ENCODE peak calls at places on chromosomes 7 and 10, in five cellular contexts. One of them, this sample, is unnamed.

GRCh38 chr7:37590824-37591223 is 92.7 kb upstream of the GPR141 start:
- DNase-seq in K562: no peak
- DNase-seq in H1: no peak
- DNase-seq in WTC11: no peak
- DNase-seq in HepG2: no peak
- DNase-seq in this sample: no peak

GRCh38 chr10:71582019-71582418 is 137.6 kb downstream of the C10orf105 start:
- DNase-seq in WTC11: no peak
- DNase-seq in HepG2: no peak
- DNase-seq in K562: peak
- DNase-seq in H1: no peak
- DNase-seq in this sample: no peak

GRCh38 chr7:84022686-84023308 is 171.8 kb downstream of the SEMA3A start:
- DNase-seq in WTC11: no peak
- DNase-seq in H1: no peak
- DNase-seq in K562: no peak
- DNase-seq in HepG2: peak
- DNase-seq in this sample: no peak

GRCh38 chr7:137933270-137934017 is 68.4 kb downstream of the CREB3L2 start:
- DNase-seq in HepG2: no peak
- DNase-seq in WTC11: no peak
- DNase-seq in H1: no peak
- DNase-seq in K562: peak
- DNase-seq in this sample: no peak

GRCh38 chr10:13776861-13777301 is 190.1 kb downstream of the PRPF18 start:
- DNase-seq in WTC11: no peak
- DNase-seq in K562: no peak
- DNase-seq in H1: no peak
- DNase-seq in HepG2: no peak
- DNase-seq in this sample: no peak

GRCh38 chr10:48449501-48450232 is 143.2 kb downstream of the MAPK8 start:
- DNase-seq in HepG2: no peak
- DNase-seq in K562: no peak
- DNase-seq in WTC11: no peak
- DNase-seq in H1: peak
- DNase-seq in this sample: no peak

GRCh38 chr7:99955247-99955646 is 20.6 kb downstream of the AZGP1 start:
- DNase-seq in H1: no peak
- DNase-seq in K562: no peak
- DNase-seq in HepG2: no peak
- DNase-seq in WTC11: no peak
- DNase-seq in this sample: no peak

GRCh38 chr10:117555017-117555416 is 12.5 kb downstream of the EMX2 start:
- DNase-seq in K562: no peak
- DNase-seq in H1: no peak
- DNase-seq in WTC11: no peak
- DNase-seq in HepG2: no peak
- DNase-seq in this sample: no peak

GRCh38 chr10:47035447-47036337 is 124.5 kb downstream of the PTPN20 start:
- DNase-seq in K562: no peak
- DNase-seq in WTC11: peak
- DNase-seq in H1: no peak
- DNase-seq in HepG2: no peak
- DNase-seq in this sample: no peak

GRCh38 chr7:47254081-47255006 is 327.6 kb downstream of the TNS3 start:
- DNase-seq in K562: peak
- DNase-seq in WTC11: peak
- DNase-seq in HepG2: peak
- DNase-seq in H1: peak
- DNase-seq in this sample: no peak

GRCh38 chr10:8731415-8732110 is 677.1 kb downstream of the GATA3 start:
- DNase-seq in HepG2: no peak
- DNase-seq in WTC11: no peak
- DNase-seq in H1: no peak
- DNase-seq in K562: no peak
- DNase-seq in this sample: no peak

GRCh38 chr7:31000161-31000693 is 36.5 kb downstream of the GHRHR start:
- DNase-seq in K562: no peak
- DNase-seq in H1: no peak
- DNase-seq in WTC11: no peak
- DNase-seq in HepG2: no peak
- DNase-seq in this sample: no peak

GRCh38 chr7:36391436-36392198 is 2.0 kb downstream of the ANLN start:
- DNase-seq in K562: no peak
- DNase-seq in H1: no peak
- DNase-seq in HepG2: no peak
- DNase-seq in WTC11: no peak
- DNase-seq in this sample: peak

GRCh38 chr10:95354130-95354529 is 63.3 kb upstream of the PDLIM1 start:
- DNase-seq in H1: no peak
- DNase-seq in HepG2: no peak
- DNase-seq in K562: no peak
- DNase-seq in WTC11: no peak
- DNase-seq in this sample: no peak

GRCh38 chr7:22589641-22590141 is 89.7 kb upstream of the STEAP1B start:
- DNase-seq in HepG2: no peak
- DNase-seq in WTC11: no peak
- DNase-seq in H1: peak
- DNase-seq in K562: no peak
- DNase-seq in this sample: no peak

GRCh38 chr7:20560325-20561180 is 54.9 kb upstream of the ABCB5 start:
- DNase-seq in WTC11: peak
- DNase-seq in H1: peak
- DNase-seq in K562: peak
- DNase-seq in HepG2: peak
- DNase-seq in this sample: no peak

GRCh38 chr7:51351661-51352060 is 35.1 kb upstream of the COBL start:
- DNase-seq in K562: no peak
- DNase-seq in WTC11: no peak
- DNase-seq in HepG2: no peak
- DNase-seq in H1: no peak
- DNase-seq in this sample: no peak

GRCh38 chr10:52229271-52229931 is 84.7 kb upstream of the DKK1 start:
- DNase-seq in K562: no peak
- DNase-seq in H1: no peak
- DNase-seq in HepG2: no peak
- DNase-seq in WTC11: no peak
- DNase-seq in this sample: no peak

DNA sequence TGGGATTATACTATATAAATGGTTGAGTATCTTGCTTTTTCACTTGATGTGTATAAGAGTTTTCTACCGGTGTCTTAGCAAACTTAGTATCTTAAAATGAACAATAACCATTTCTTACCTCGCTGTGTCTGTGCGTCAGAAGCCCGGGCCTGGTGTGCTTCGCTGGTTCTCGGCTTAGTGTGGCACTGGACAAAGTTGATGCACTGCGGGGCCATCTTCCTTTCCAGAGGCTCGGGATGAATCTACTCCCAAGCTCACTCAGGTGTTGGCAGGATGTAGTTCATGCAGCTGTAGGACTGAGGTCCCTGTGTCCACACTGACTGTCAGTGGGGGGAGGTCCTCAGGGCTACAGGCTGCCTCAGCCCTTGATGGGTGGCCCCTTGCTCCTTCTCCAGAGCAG is 227.7 kb downstream of the GLRX3 start:
- DNase-seq in H1: no peak
- DNase-seq in K562: no peak
- DNase-seq in WTC11: no peak
- DNase-seq in HepG2: no peak
- DNase-seq in this sample: no peak
- TF ChIP-seq ATF2 in H1: no peak
- TF ChIP-seq ATF2 in K562: no peak
- TF ChIP-seq ATF2 in WTC11: no peak
- TF ChIP-seq ATF2 in HepG2: no peak
- TF ChIP-seq ATF2 in this sample: no peak

GRCh38 chr10:99740933-99741559 is 9.0 kb downstream of the CUTC start:
- DNase-seq in H1: no peak
- DNase-seq in K562: no peak
- DNase-seq in HepG2: no peak
- DNase-seq in WTC11: no peak
- DNase-seq in this sample: no peak
- TF ChIP-seq ATF2 in H1: no peak
- TF ChIP-seq ATF2 in K562: no peak
- TF ChIP-seq ATF2 in HepG2: no peak
- TF ChIP-seq ATF2 in WTC11: no peak
- TF ChIP-seq ATF2 in this sample: no peak

GRCh38 chr7:9324513-9324912 is 891.1 kb downstream of the NXPH1 start:
- DNase-seq in K562: no peak
- DNase-seq in H1: no peak
- DNase-seq in WTC11: no peak
- DNase-seq in HepG2: no peak
- DNase-seq in this sample: no peak

GRCh38 chr7:9328296-9328695 is 894.9 kb downstream of the NXPH1 start:
- DNase-seq in K562: no peak
- DNase-seq in HepG2: no peak
- DNase-seq in H1: no peak
- DNase-seq in WTC11: no peak
- DNase-seq in this sample: no peak
- TF ChIP-seq ATF2 in K562: no peak
- TF ChIP-seq ATF2 in HepG2: no peak
- TF ChIP-seq ATF2 in H1: no peak
- TF ChIP-seq ATF2 in WTC11: no peak
- TF ChIP-seq ATF2 in this sample: no peak

DNA sequence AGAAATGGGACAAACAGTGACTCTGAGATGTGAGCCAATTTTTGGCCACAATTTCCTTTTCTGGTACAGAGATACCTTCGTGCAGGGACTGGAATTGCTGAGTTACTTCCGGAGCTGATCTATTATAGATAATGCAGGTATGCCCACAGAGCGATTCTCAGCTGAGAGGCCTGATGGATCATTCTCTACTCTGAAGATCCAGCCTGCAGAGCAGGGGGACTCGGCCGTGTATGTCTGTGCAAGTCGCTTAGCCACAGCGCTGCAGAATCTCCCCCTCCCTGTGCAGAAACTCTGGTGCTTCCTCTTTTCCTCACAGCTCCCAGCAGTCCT is 183.2 kb upstream of the PRSS58 start:
- DNase-seq in WTC11: no peak
- DNase-seq in HepG2: no peak
- DNase-seq in H1: no peak
- DNase-seq in K562: no peak
- DNase-seq in this sample: no peak
- TF ChIP-seq ATF2 in WTC11: no peak
- TF ChIP-seq ATF2 in HepG2: no peak
- TF ChIP-seq ATF2 in H1: no peak
- TF ChIP-seq ATF2 in K562: no peak
- TF ChIP-seq ATF2 in this sample: no peak

DNA sequence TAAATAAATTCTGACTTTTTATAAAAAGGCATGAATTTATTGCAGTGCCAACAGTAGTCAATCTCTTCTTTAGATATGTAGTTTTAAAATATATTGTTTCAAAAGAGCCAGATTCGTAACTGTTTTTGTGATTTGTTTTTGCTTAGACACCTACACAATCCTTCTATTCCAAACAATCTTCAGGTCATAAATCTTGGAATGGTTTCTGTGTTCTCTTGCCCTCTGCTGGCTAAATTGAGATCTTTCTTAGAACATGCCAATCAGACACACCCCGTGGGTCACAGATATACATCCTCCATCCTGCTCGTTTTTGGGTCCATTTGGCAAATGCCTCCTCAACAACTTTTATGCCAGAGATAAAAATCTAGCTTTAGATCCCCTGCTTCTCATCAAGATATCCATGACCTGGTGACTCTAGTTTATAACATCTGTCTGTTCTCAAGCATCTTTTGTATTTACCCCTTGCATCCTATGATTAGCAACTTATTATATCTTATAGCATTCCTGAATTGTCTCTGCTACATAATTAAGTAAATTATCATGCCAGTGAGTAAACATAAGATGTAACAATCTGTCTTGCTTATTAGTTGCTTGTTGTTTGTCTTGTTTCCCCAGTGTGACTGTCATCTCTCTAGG is 35.3 kb upstream of the IFRD1 start:
- DNase-seq in H1: no peak
- DNase-seq in HepG2: peak
- DNase-seq in K562: peak
- DNase-seq in WTC11: no peak
- DNase-seq in this sample: no peak
- TF ChIP-seq ATF2 in H1: no peak
- TF ChIP-seq ATF2 in HepG2: no peak
- TF ChIP-seq ATF2 in K562: no peak
- TF ChIP-seq ATF2 in WTC11: no peak
- TF ChIP-seq ATF2 in this sample: no peak

DNA sequence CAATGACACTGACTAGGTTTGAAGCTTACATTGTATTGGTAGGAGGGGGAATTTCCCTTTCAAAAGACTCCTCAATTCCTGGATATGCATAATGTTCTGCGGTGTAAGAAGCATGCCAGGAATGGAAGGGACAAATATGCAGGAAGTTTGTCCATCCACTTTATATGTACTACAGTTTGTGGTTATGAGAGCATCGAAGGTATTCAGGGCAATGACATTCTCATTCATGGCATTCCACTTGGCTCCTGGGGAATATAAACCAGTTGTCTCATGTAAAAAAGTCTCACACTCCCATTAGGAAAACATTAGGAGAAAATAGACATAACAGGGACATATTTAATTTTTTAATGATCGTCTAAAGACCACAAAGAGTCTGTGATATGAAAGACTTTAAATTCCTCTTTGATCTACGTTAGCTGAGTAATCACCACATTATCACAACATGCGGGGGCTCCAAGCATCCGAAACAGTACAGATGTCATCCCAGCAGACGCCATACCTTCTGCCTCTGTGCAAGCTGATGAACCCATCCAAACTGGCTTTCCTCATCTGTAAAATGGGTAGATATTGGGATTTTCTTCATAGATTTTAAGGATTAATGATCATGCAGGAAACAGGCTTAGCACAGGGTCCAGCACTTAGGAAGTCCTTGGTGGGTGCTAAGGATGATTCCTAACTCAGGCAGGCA is 675.3 kb downstream of the INHBA start:
- DNase-seq in HepG2: no peak
- DNase-seq in WTC11: no peak
- DNase-seq in K562: no peak
- DNase-seq in H1: no peak
- DNase-seq in this sample: no peak
- TF ChIP-seq ATF2 in HepG2: no peak
- TF ChIP-seq ATF2 in WTC11: no peak
- TF ChIP-seq ATF2 in K562: no peak
- TF ChIP-seq ATF2 in H1: no peak
- TF ChIP-seq ATF2 in this sample: no peak

DNA sequence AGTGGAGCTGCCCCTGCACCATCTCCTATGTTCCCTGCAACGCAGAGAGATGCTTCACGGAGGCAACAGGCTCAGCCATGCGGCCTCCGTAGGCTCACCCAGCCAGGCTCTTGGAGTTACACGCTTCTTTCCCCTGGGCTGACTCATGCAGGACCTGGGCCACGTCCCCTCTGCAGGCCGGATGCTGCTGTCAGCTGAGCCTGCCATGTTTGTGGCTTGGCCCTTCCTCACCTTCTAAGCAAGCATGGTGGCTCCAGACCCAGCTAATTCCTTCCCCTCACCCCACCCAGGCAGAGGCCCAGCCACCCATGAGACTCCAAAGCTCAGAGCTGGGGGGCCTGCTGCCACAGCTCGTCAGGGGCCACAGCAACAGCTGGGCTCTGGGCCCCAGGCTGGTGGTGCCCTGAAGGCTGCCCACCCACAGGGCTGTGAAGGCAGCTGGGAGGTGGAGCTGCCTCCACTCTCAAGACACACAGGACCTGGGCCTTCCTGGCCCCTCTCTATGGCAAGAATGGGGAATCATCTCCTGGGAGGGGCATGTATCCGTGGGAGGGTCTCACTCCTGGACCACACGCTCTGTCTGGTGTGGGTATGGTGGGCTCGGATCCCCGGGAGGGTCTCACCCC is 219.6 kb downstream of the ELFN1 start:
- DNase-seq in K562: no peak
- DNase-seq in WTC11: no peak
- DNase-seq in HepG2: no peak
- DNase-seq in H1: no peak
- DNase-seq in this sample: no peak
- TF ChIP-seq ATF2 in K562: no peak
- TF ChIP-seq ATF2 in WTC11: no peak
- TF ChIP-seq ATF2 in HepG2: no peak
- TF ChIP-seq ATF2 in H1: no peak
- TF ChIP-seq ATF2 in this sample: no peak

This sample was measured in GM12878.